ENCODE peak calls at places on chromosomes 13 and 19, in five cellular contexts. C is fibroblast of pulmonary artery, B is progenitor cell of endocrine pancreas, S is HFFc6, Q is fibroblast of mammary gland. N is an unnamed sample.

GRCh38 chr13:108964601-108965000 is 335.2 kb downstream of the MYO16 start:
- DNase-seq in Q (no peak), C (no peak), B (no peak), S (no peak), N (no peak)

GRCh38 chr19:17496337-17496997 is 15.0 kb upstream of the PGLS start:
- DNase-seq in S (peak; percentile 19), B (peak; percentile 43), C (peak; percentile 74), Q (peak; percentile 69), N (peak; percentile 93)

GRCh38 chr13:35646061-35646774 is 169.7 kb upstream of the MAB21L1 start:
- DNase-seq in C (no peak), B (no peak), S (no peak), Q (no peak), N (no peak)

GRCh38 chr19:3784607-3785463 is 1.3 kb downstream of the MATK start:
- DNase-seq in C (no peak), Q (peak; percentile 12), B (no peak), S (no peak), N (no peak)

GRCh38 chr19:54995561-54995960 is 29.4 kb downstream of the NLRP2 start:
- DNase-seq in B (no peak), Q (no peak), S (no peak), C (no peak), N (no peak)

GRCh38 chr13:90800082-90800746 is 547.3 kb upstream of the MIR17HG start:
- DNase-seq in B (no peak), Q (no peak), S (no peak), C (peak; percentile 59), N (no peak)

GRCh38 chr19:10146142-10146541 is 26.4 kb upstream of the EIF3G start:
- DNase-seq in Q (no peak), B (no peak), S (no peak), C (no peak), N (no peak)

GRCh38 chr13:28819046-28819747 is 942 bp upstream of the MTUS2 start:
- DNase-seq in C (peak; percentile 35), B (no peak), Q (peak; percentile 41), S (peak; percentile 15), N (peak; percentile 28)

GRCh38 chr13:40087021-40088002 is 431.9 kb downstream of the COG6 start:
- DNase-seq in B (no peak), S (no peak), Q (no peak), C (no peak), N (no peak)

GRCh38 chr19:52638601-52639000 is 446 bp upstream of the ZNF83 start:
- DNase-seq in B (no peak), Q (peak; percentile 65), C (no peak), S (no peak), N (peak; percentile 21)

GRCh38 chr13:35720690-35721554 is 244.4 kb upstream of the MAB21L1 start:
- DNase-seq in B (peak; percentile 81), Q (peak; percentile 61), C (peak; percentile 55), S (peak; percentile 36), N (peak; percentile 61)

GRCh38 chr13:33799950-33800592 is 17.9 kb upstream of the RFC3 start:
- DNase-seq in S (peak; percentile 40), C (peak; percentile 69), B (no peak), Q (peak; percentile 59), N (peak; percentile 21)

GRCh38 chr19:30877591-30878230 is 471.5 kb downstream of the TSHZ3 start:
- DNase-seq in S (no peak), Q (no peak), C (no peak), B (no peak), N (no peak)

GRCh38 chr19:55620410-55620809 is 4.0 kb downstream of the ZNF784 start:
- DNase-seq in B (no peak), Q (no peak), C (no peak), S (no peak), N (no peak)

GRCh38 chr13:113742000-113742441 is 17.0 kb upstream of the TMEM255B start:
- DNase-seq in C (peak; percentile 41), S (peak; percentile 32), B (no peak), Q (peak; percentile 58), N (no peak)

GRCh38 chr13:77724092-77724491 is 26.6 kb downstream of the SLAIN1 start:
- DNase-seq in C (no peak), S (no peak), B (no peak), Q (no peak), N (no peak)

GRCh38 chr13:94464771-94465170 is 14.7 kb downstream of the DCT start:
- DNase-seq in S (no peak), C (no peak), Q (peak; percentile 5), B (no peak), N (no peak)

GRCh38 chr13:96899946-96900345 is 94.3 kb downstream of the OXGR1 start:
- DNase-seq in Q (no peak), C (no peak), S (no peak), B (no peak), N (no peak)

GRCh38 chr13:41107584-41108014 is 25.0 kb downstream of the KBTBD6 start:
- DNase-seq in B (peak; percentile 12), Q (no peak), C (no peak), S (no peak), N (no peak)

GRCh38 chr19:42273407-42274064 is 4.5 kb downstream of the CIC start:
- DNase-seq in B (no peak), S (no peak), Q (no peak), C (no peak), N (no peak)

GRCh38 chr13:113152894-113153809 is 5.3 kb upstream of the PROZ start:
- DNase-seq in B (peak; percentile 38), Q (peak; percentile 28), C (peak; percentile 17), S (no peak), N (peak; percentile 51)

DNA sequence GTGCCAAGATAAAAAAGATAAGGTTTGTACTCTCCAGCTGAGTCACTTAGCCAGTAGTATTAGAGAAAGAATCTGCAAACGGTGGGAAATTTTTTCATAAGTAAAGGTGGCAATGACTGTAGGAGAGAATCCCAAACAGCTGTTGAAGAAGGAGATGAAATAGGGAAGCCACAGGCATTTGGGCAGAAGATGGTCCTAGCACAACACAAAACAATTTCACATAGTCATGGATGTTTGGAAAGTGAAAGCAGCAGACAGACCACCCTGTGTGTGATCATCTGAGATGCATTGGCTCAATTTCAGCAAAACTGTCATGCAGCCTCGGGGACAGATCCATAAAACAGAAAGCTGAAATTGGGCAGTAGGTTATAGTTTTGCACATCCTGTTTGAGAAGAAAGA is 2832.4 kb downstream of the PCDH9 start:
- DNase-seq in B (no peak), S (peak; percentile 30), Q (no peak), C (peak; percentile 5), N (no peak)
- TF ChIP-seq CTCF in B (no peak), S (no peak), Q (no peak), C (no peak), N (no peak)

GRCh38 chr13:23876265-23876664 is 12.9 kb downstream of the MIPEP start:
- DNase-seq in S (peak; percentile 28), B (no peak), C (peak; percentile 38), Q (no peak), N (no peak)
- TF ChIP-seq CTCF in S (peak; percentile 73), B (peak; percentile 50), C (peak; percentile 57), Q (peak; percentile 42), N (peak; percentile 10)

DNA sequence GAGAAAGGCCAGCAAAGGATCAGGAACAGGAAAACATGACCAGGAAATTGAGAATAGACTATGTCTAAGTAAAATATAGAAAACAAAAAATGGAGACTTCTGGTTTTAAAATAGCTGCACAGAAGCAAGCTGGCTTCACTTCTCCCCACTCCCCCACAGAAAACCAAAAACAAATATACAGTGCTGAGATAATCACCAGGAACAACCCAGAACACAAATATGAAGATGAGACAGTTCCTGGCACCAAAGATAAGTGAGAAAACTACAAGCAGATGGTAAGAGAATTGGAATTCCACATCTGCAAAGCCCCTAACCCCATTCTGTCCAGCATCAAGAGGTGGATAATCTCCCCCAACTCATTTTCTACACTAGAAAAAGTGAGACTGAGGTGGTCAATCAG is 397.7 kb downstream of the SUCLA2 start:
- DNase-seq in Q (peak; percentile 44), C (no peak), B (no peak), S (no peak), N (no peak)
- TF ChIP-seq CTCF in Q (no peak), C (no peak), B (no peak), S (no peak), N (no peak)

GRCh38 chr13:112012705-112013085 is 54.3 kb upstream of the SOX1 start:
- DNase-seq in B (no peak), S (no peak), Q (no peak), C (no peak), N (no peak)
- TF ChIP-seq CTCF in B (no peak), S (no peak), Q (no peak), C (no peak), N (no peak)

GRCh38 chr19:39997595-39998216 is 846 bp downstream of the ZNF546 start:
- DNase-seq in S (no peak), Q (peak; percentile 91), C (peak; percentile 12), B (no peak), N (peak; percentile 11)

GRCh38 chr19:39996218-39996810 is 546 bp upstream of the ZNF546 start:
- DNase-seq in C (peak; percentile 58), B (no peak), S (peak; percentile 81), Q (peak; percentile 78), N (peak; percentile 32)

GRCh38 chr19:39996811-39997594 is at the start of gene ZNF546:
- DNase-seq in S (peak; percentile 89), C (peak; percentile 90), Q (peak; percentile 93), B (peak; percentile 62), N (peak; percentile 90)

GRCh38 chr19:39993605-39994004 is 3.3 kb upstream of the ZNF546 start:
- DNase-seq in S (no peak), B (no peak), C (no peak), Q (no peak), N (no peak)

DNA sequence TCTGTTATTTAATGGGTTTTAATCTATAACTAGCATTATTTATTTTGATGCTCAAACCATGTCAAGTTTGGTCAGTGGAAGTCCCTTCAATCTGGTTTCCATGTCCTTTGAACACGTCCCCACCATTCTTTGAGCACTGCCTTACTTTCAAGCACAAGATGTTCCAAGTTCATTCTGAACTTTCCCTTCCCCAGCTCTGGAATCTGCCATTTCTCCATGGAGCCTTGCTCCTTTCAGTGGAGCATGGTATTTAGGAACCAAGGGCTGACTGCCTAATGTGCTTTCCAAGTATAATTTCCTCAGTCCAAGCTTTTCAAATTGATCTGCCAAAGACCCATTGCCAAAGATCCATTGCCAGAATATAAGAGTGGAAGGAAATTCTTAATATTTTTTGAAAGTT is 1.1 kb upstream of the ZNF546 start:
- DNase-seq in B (no peak), Q (no peak), C (no peak), S (no peak), N (no peak)
- TF ChIP-seq CTCF in B (no peak), Q (no peak), C (no peak), S (no peak), N (no peak)

DNA sequence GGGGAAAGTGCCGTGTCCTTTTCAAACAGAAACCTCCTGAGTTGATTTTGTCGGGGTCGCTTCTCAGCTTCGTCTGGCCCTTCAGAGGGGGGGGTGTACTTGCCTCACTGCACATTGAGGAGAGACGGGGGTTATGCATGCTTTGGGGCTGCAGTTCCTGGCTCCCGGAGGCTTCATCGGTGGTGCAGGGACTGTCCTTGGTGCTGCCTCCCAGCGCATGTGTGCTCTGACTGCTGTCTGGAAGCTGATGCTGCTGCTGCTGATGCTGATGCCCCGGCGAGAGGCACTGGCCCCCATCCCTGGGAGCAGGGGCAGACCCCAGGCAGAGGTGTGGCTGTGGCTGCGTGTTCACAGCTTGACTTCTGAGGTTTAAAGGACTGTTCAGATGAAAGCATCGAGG is 91.0 kb downstream of the ARHGEF7 start:
- DNase-seq in Q (no peak), B (no peak), C (no peak), S (no peak), N (no peak)
- TF ChIP-seq CTCF in Q (no peak), B (no peak), C (no peak), S (no peak), N (no peak)